ENCODE peak calls at places on chromosome 21, in nine cellular contexts. G is GM23248, S is GM23338, C is fibroblast of mammary gland, I is tibial artery, O is testis, D is upper lobe of right lung, R is brain microvascular endothelial cell, N is upper lobe of left lung. T is an unnamed sample.

GRCh38 chr21:16211339-16212303 is 481.8 kb downstream of the USP25 start:
- DNase-seq in S (no peak), R (peak), D (no peak), I (no peak), O (no peak), N (no peak), C (peak), G (peak), T (no peak)

GRCh38 chr21:38965910-38966504 is 160.3 kb downstream of the ETS2 start:
- DNase-seq in R (peak), N (no peak), G (no peak), D (peak), C (no peak), O (peak), I (no peak), S (peak), T (no peak)

GRCh38 chr21:43733529-43734071 is 14.7 kb downstream of the PDXK start:
- DNase-seq in O (peak), S (no peak), C (peak), D (peak), N (no peak), R (no peak), I (no peak), G (peak), T (no peak)

GRCh38 chr21:43611598-43612369 is 47.5 kb downstream of the HSF2BP start:
- DNase-seq in I (peak), S (peak), G (peak), O (peak), D (peak), R (peak), C (peak), N (no peak), T (no peak)

GRCh38 chr21:36415375-36415774 is 30.2 kb downstream of the CHAF1B start:
- DNase-seq in I (no peak), S (peak), C (no peak), R (no peak), D (no peak), N (no peak), O (no peak), G (no peak), T (no peak)

GRCh38 chr21:34649400-34649799 is 19.4 kb upstream of the CLIC6 start:
- DNase-seq in N (no peak), I (no peak), R (no peak), O (no peak), D (no peak), G (no peak), S (no peak), C (no peak), T (no peak)

GRCh38 chr21:34282223-34282622 is 81.6 kb upstream of the KCNE2 start:
- DNase-seq in N (no peak), G (peak), C (peak), I (no peak), O (no peak), R (peak), S (no peak), D (no peak), T (no peak)

GRCh38 chr21:35619184-35619583 is 441.1 kb downstream of the SETD4 start:
- DNase-seq in R (peak), S (no peak), C (peak), D (no peak), O (no peak), N (no peak), I (no peak), G (peak), T (no peak)

GRCh38 chr21:34671891-34672290 is 3.1 kb downstream of the CLIC6 start:
- DNase-seq in S (no peak), I (no peak), R (no peak), C (no peak), D (no peak), N (no peak), G (no peak), O (no peak), T (no peak)

GRCh38 chr21:38938343-38938742 is 132.6 kb downstream of the ETS2 start:
- DNase-seq in I (no peak), G (peak), N (no peak), C (no peak), D (no peak), S (peak), O (no peak), R (peak), T (no peak)

GRCh38 chr21:33035147-33035546 is 9.4 kb downstream of the OLIG2 start:
- DNase-seq in D (no peak), G (no peak), O (no peak), N (no peak), S (no peak), C (no peak), I (no peak), R (no peak), T (no peak)

GRCh38 chr21:15809065-15809464 is 79.3 kb downstream of the USP25 start:
- DNase-seq in N (no peak), S (no peak), I (no peak), O (no peak), D (no peak), R (no peak), G (no peak), C (no peak), T (no peak)

GRCh38 chr21:36518883-36519492 is 39.1 kb upstream of the CLDN14 start:
- DNase-seq in O (no peak), R (no peak), S (no peak), I (no peak), D (no peak), N (no peak), G (no peak), C (no peak), T (no peak)

GRCh38 chr21:39763282-39763970 is 18.4 kb downstream of the IGSF5 start:
- DNase-seq in D (no peak), S (no peak), O (no peak), I (no peak), R (no peak), G (no peak), C (no peak), N (no peak), T (no peak)

GRCh38 chr21:36756527-36756926 is 57.6 kb downstream of the SIM2 start:
- DNase-seq in C (peak), I (no peak), G (peak), D (no peak), O (no peak), N (no peak), S (no peak), R (peak), T (no peak)

GRCh38 chr21:25966308-25966707 is 204.3 kb downstream of the APP start:
- DNase-seq in I (no peak), S (no peak), D (no peak), R (no peak), O (no peak), N (no peak), C (no peak), G (no peak), T (no peak)

GRCh38 chr21:25964926-25965325 is 205.6 kb downstream of the APP start:
- DNase-seq in C (no peak), S (no peak), I (no peak), O (no peak), D (no peak), G (no peak), R (no peak), N (no peak), T (no peak)

GRCh38 chr21:25974937-25975336 is 195.6 kb downstream of the APP start:
- DNase-seq in O (peak), G (no peak), C (no peak), N (peak), S (no peak), R (no peak), I (no peak), D (no peak), T (no peak)

GRCh38 chr21:25967566-25968438 is 202.8 kb downstream of the APP start:
- DNase-seq in N (no peak), G (no peak), D (no peak), R (no peak), I (no peak), O (no peak), C (no peak), S (no peak), T (peak)

DNA sequence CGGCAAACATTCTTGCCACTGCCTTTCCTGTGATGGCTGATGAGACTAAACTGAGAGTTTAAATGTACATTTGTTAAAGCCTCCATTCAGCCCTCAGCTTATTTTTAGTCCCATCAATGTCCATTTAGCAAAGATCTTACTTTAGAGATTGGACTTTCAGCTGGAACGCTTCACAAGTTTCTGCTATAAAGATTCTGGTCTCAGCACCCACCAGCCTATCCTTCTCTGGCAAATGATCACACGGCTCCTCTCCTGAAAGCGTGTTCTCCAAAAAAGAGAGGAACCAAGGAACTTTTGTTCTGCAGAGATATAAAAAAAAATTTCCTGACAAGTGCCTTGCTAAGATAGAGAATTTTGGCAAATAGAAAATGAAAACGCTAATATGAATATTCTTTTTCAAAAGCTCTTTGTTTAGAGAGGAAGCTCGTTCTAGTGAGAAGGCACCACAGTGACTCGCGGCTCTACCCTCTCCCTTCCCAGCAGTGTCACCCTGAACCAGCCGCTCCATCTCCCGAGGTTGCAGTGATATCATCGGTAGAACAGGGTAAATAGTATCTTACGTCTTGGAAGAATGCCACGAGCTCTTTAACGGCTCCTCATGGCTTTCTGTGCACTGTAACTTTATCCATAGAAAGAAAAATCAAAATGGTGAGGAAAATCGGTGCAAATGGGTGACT is 200.2 kb downstream of the APP start:
- DNase-seq in D (no peak), N (no peak), I (no peak), R (peak), C (no peak), G (no peak), O (peak), S (no peak), T (no peak)
- H3K4me3 ChIP-seq in D (no peak), N (no peak), I (no peak), R (no peak), C (no peak), G (no peak), O (no peak), S (no peak), T (no peak)

GRCh38 chr21:42392731-42393442 is 3.0 kb downstream of the TMPRSS3 start:
- DNase-seq in I (no peak), S (no peak), D (peak), C (no peak), R (peak), O (no peak), G (no peak), N (no peak), T (peak)
- H3K4me3 ChIP-seq in I (no peak), S (no peak), D (no peak), C (no peak), R (no peak), O (no peak), G (no peak), N (no peak), T (no peak)

GRCh38 chr21:28885853-28886177 is 106.9 kb downstream of the LTN1 start:
- DNase-seq in S (no peak), O (no peak), I (no peak), N (no peak), G (peak), R (no peak), D (no peak), C (peak), T (no peak)

GRCh38 chr21:28884481-28884880 is 108.2 kb downstream of the LTN1 start:
- DNase-seq in C (peak), R (no peak), I (no peak), D (no peak), N (no peak), G (peak), O (no peak), S (peak), T (peak)

GRCh38 chr21:28884976-28885852 is 107.5 kb downstream of the LTN1 start:
- DNase-seq in S (peak), C (peak), N (peak), G (peak), D (peak), R (peak), I (peak), O (peak), T (peak)

GRCh38 chr21:28882345-28882744 is 110.3 kb downstream of the LTN1 start:
- DNase-seq in R (no peak), D (no peak), I (no peak), C (no peak), S (no peak), G (no peak), N (no peak), O (no peak), T (no peak)

GRCh38 chr21:28883931-28884330 is 108.7 kb downstream of the LTN1 start:
- DNase-seq in I (no peak), O (no peak), G (no peak), N (no peak), D (no peak), S (no peak), C (no peak), R (no peak), T (no peak)
- H3K4me3 ChIP-seq in I (peak), O (no peak), G (peak), N (peak), D (peak), S (peak), C (peak), R (no peak), T (no peak)

GRCh38 chr21:21000576-21001175 is 2.5 kb downstream of the NCAM2 start:
- DNase-seq in O (no peak), D (no peak), C (no peak), S (no peak), I (no peak), R (no peak), N (no peak), G (no peak), T (no peak)
- H3K4me3 ChIP-seq in O (no peak), D (no peak), C (no peak), S (no peak), I (no peak), R (no peak), N (no peak), G (no peak), T (no peak)

DNA sequence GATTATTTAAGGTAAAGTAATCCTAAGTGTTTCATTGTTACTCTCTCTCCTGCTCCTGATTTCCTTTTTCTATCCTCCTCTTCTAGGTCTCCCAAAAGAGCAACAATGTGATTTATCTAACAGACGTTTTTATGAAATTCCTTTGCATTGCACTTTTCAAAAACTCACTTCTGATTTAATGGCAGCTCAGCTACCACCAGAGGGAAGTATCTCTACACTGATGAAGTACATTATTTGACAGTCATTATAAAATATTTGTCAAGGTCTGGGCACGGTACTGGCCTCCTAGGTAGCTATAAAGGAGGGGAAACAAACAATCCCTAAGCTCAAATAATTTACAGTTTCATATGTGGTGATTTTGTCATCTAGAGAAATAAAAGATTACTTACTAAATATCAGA is 15.6 kb downstream of the TMPRSS15 start:
- DNase-seq in C (no peak), G (no peak), O (no peak), S (peak), D (no peak), R (no peak), I (no peak), N (no peak), T (no peak)
- H3K4me3 ChIP-seq in C (no peak), G (no peak), O (no peak), S (no peak), D (no peak), R (no peak), I (no peak), N (no peak), T (no peak)

DNA sequence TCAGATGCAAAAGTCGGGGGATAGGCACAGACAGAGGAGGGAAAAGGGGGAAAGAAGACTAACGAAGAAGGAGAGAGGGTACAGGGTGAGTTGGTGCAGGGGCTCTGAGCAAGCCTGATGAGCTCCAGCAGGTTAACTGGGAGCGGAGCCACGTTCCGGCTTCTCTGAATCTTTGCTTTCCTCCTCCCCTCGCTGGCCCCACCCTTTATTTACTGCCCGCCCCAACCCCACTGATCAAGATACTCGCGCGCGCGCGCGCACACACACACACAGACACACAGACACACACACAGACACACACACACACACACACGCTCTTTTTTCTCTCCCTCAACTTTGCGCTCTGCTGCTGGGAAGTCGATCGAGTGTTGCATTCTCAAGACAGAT is at the start of gene GRIK1:
- DNase-seq in O (peak), G (peak), I (no peak), S (peak), D (no peak), C (peak), R (no peak), N (peak), T (no peak)
- H3K4me3 ChIP-seq in O (peak), G (peak), I (peak), S (peak), D (no peak), C (peak), R (peak), N (peak), T (no peak)

DNA sequence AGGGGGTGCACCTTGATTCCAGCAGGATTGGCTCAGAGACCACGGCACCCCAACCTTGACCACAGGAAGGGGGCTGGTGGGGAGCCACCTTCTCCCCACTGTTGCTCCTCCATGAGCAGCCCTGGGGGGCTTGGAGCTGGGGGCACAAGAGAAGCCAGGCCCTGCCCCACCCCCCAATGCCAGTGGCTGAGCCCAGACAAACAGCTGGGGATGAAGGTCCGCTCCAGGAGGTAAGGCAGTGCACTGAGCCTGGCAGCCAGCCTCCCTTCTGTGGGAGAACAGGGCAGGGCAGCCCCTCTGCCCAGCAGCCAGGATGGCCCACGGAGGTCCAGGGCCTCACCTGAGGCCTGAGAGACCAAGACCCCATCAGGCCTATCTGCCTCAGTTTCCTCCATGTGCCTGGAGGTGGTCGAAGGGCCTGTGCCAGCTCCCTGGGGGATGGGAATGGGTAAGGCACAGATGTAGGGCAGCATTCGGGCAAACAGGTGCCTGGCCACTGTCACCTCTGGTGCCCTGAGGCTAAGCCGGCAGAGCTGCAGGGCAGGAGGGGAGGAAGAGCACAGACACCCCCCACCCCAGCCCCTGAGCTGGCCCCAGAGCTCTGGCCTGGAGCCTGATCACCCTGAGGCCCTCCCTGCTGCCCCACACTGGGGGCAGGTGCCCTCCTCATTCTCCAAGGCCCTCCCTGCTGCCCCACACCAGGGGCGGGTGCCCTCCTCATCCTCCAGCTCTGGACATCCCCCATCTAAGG is 7.1 kb downstream of the ITGB2 start:
- DNase-seq in N (peak), O (no peak), G (no peak), S (no peak), C (no peak), I (no peak), D (no peak), R (no peak), T (no peak)
- H3K4me3 ChIP-seq in N (peak), O (no peak), G (no peak), S (no peak), C (no peak), I (no peak), D (no peak), R (no peak), T (no peak)

GRCh38 chr21:41143596-41144325 is 24.2 kb upstream of the BACE2 start:
- DNase-seq in S (no peak), D (no peak), N (no peak), I (no peak), G (no peak), C (no peak), R (no peak), O (no peak), T (no peak)

GRCh38 chr21:41139275-41139674 is 28.7 kb upstream of the BACE2 start:
- DNase-seq in S (no peak), O (no peak), N (no peak), G (no peak), C (no peak), I (no peak), D (no peak), R (no peak), T (no peak)

GRCh38 chr21:41141031-41141457 is 26.9 kb upstream of the BACE2 start:
- DNase-seq in S (no peak), R (peak), I (no peak), O (no peak), G (peak), D (no peak), N (no peak), C (peak), T (no peak)

GRCh38 chr21:41139951-41140350 is 28.0 kb upstream of the BACE2 start:
- DNase-seq in G (no peak), O (no peak), I (no peak), R (no peak), C (no peak), N (no peak), S (no peak), D (no peak), T (no peak)

GRCh38 chr21:41142051-41142795 is 25.7 kb upstream of the BACE2 start:
- DNase-seq in C (peak), D (no peak), G (peak), R (peak), O (peak), N (no peak), I (no peak), S (peak), T (no peak)
- H3K4me3 ChIP-seq in C (no peak), D (no peak), G (no peak), R (no peak), O (no peak), N (no peak), I (no peak), S (no peak), T (no peak)

T was measured in GM06990.